ENCODE peak calls at places on chromosomes 3 and 15, in six cellular contexts. S, Y, M, X, Q and P are unnamed samples.

GRCh38 chr3:58581328-58582091 is 4.3 kb upstream of the FAM107A start:
- DNase-seq in M (no peak), Y (peak), Q (no peak), S (no peak), X (no peak), P (no peak)

GRCh38 chr3:135416182-135416581 is 549.3 kb upstream of the PPP2R3A start:
- DNase-seq in Q (no peak), X (no peak), M (no peak), S (no peak), Y (no peak), P (no peak)

GRCh38 chr3:178060406-178060805 is 475.8 kb upstream of the KCNMB2 start:
- DNase-seq in S (no peak), X (no peak), Y (no peak), M (peak), Q (no peak), P (no peak)

GRCh38 chr3:177620073-177620472 is 422.8 kb upstream of the TBL1XR1 start:
- DNase-seq in S (no peak), Q (no peak), X (no peak), Y (no peak), M (no peak), P (no peak)

GRCh38 chr3:118408431-118408830 is 626.2 kb downstream of the IGSF11 start:
- DNase-seq in Q (no peak), X (no peak), Y (no peak), M (no peak), S (no peak), P (no peak)

GRCh38 chr3:86051058-86051457 is 939.9 kb downstream of the VGLL3 start:
- DNase-seq in X (no peak), M (no peak), S (no peak), Q (no peak), Y (no peak), P (no peak)

GRCh38 chr3:18740631-18741583 is 315.8 kb upstream of the SATB1 start:
- DNase-seq in Q (no peak), X (no peak), M (no peak), Y (no peak), S (peak), P (peak)

GRCh38 chr3:47604145-47604544 is 25.5 kb upstream of the CSPG5 start:
- DNase-seq in S (no peak), Y (no peak), M (no peak), X (no peak), Q (no peak), P (no peak)

GRCh38 chr3:39541917-39542329 is 74.4 kb downstream of the MOBP start:
- DNase-seq in X (no peak), Q (no peak), M (peak), S (no peak), Y (peak), P (no peak)

GRCh38 chr3:49017978-49018706 is at the start of gene DALRD3:
- DNase-seq in Q (peak), X (peak), Y (peak), S (no peak), M (peak), P (no peak)

GRCh38 chr15:57537072-57537471 is 54.6 kb upstream of the MYZAP start:
- DNase-seq in Q (no peak), Y (peak), X (no peak), M (peak), S (no peak), P (no peak)

GRCh38 chr3:182248349-182248880 is 536.7 kb downstream of the SOX2 start:
- DNase-seq in Q (peak), Y (no peak), S (no peak), X (no peak), M (no peak), P (no peak)

GRCh38 chr3:49841126-49841525 is 15.2 kb downstream of the TRAIP start:
- DNase-seq in M (no peak), S (no peak), X (peak), Y (peak), Q (peak), P (no peak)

GRCh38 chr3:149277338-149277813 is 55.7 kb upstream of the CP start:
- DNase-seq in Q (peak), M (peak), Y (no peak), X (no peak), S (no peak), P (no peak)

GRCh38 chr3:39147711-39148115 is 5.7 kb downstream of the CSRNP1 start:
- DNase-seq in Q (peak), S (no peak), Y (no peak), M (peak), X (no peak), P (no peak)

GRCh38 chr15:70170096-70170699 is 72.5 kb upstream of the TLE3 start:
- DNase-seq in Q (no peak), Y (no peak), S (no peak), M (no peak), X (no peak), P (no peak)

GRCh38 chr15:39171944-39172368 is 408.9 kb upstream of the THBS1 start:
- DNase-seq in X (peak), S (no peak), Y (peak), M (peak), Q (peak), P (peak)

GRCh38 chr3:156158656-156159295 is 38.4 kb downstream of the KCNAB1 start:
- DNase-seq in Y (no peak), X (no peak), Q (no peak), S (no peak), M (no peak), P (no peak)

GRCh38 chr3:57948782-57949242 is 59.4 kb upstream of the FLNB start:
- DNase-seq in Q (no peak), S (no peak), X (no peak), M (no peak), Y (no peak), P (no peak)

GRCh38 chr15:59099162-59099685 is 5.7 kb upstream of the CCNB2 start:
- DNase-seq in S (no peak), Q (no peak), X (no peak), Y (no peak), M (no peak), P (no peak)

GRCh38 chr3:154398084-154398967 is 31.7 kb downstream of the GPR149 start:
- DNase-seq in S (no peak), Y (no peak), M (no peak), Q (no peak), X (no peak), P (no peak)

GRCh38 chr15:78660584-78660983 is 19.6 kb upstream of the CHRNB4 start:
- DNase-seq in X (no peak), M (no peak), S (no peak), Q (no peak), Y (no peak), P (no peak)

GRCh38 chr3:159839561-159840379 is 148.9 kb upstream of the IL12A start:
- DNase-seq in M (no peak), X (peak), S (no peak), Y (peak), Q (no peak), P (no peak)

GRCh38 chr15:38260077-38260476 is 7.4 kb downstream of the SPRED1 start:
- DNase-seq in S (no peak), M (peak), Y (peak), Q (no peak), X (no peak), P (no peak)

GRCh38 chr3:99825239-99825638 is 7.6 kb downstream of the CMSS1 start:
- DNase-seq in S (no peak), M (peak), Q (no peak), X (no peak), Y (no peak), P (no peak)

GRCh38 chr3:112807685-112808084 is 39.0 kb downstream of the CD200R1L start:
- DNase-seq in X (no peak), Q (no peak), Y (no peak), S (no peak), M (no peak), P (no peak)

GRCh38 chr3:138875754-138876664 is 41.3 kb upstream of the PIK3CB start:
- DNase-seq in Y (no peak), M (no peak), S (no peak), X (no peak), Q (no peak), P (no peak)

GRCh38 chr3:37435572-37435971 is 261.2 kb upstream of the LRRFIP2 start:
- DNase-seq in S (no peak), M (no peak), Q (no peak), X (peak), Y (no peak), P (no peak)
- TF ChIP-seq CTCF in S (no peak), M (no peak), Q (no peak), X (no peak), Y (no peak), P (no peak)

GRCh38 chr3:127171320-127171719 is 21.6 kb upstream of the PRR23E start:
- DNase-seq in S (no peak), Q (no peak), X (no peak), M (no peak), Y (no peak), P (no peak)

GRCh38 chr3:127172211-127172610 is 20.7 kb upstream of the PRR23E start:
- DNase-seq in M (no peak), Q (no peak), Y (no peak), X (no peak), S (no peak), P (no peak)

GRCh38 chr3:127172670-127173515 is 20.0 kb upstream of the PRR23E start:
- DNase-seq in X (no peak), Q (peak), S (no peak), Y (no peak), M (peak), P (no peak)

GRCh38 chr3:127171721-127172120 is 21.2 kb upstream of the PRR23E start:
- DNase-seq in S (no peak), X (no peak), M (no peak), Q (no peak), Y (no peak), P (no peak)

DNA sequence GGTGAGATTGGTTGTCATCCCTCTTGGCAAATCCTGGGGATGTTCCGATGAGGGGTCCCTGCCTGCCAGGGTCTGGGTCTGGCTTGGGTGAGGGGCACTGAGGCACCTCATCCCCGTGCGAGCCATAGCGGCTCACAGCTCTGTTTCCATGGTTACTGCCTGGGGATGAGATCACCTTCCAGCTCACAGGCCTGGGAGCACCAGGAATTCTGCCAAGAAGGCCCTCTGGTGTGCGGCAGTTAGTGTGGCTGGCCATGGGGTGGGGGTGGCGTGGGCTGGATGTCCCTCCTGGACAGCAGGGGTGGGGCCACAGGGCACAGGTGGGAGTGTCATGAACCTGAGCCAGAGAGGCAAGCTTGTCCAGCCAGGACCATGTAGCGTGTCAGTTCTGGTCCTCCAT is 22.1 kb upstream of the PRR23E start:
- DNase-seq in Q (peak), M (peak), X (no peak), Y (peak), S (no peak), P (no peak)
- TF ChIP-seq CTCF in Q (no peak), M (no peak), X (no peak), Y (no peak), S (no peak), P (no peak)

DNA sequence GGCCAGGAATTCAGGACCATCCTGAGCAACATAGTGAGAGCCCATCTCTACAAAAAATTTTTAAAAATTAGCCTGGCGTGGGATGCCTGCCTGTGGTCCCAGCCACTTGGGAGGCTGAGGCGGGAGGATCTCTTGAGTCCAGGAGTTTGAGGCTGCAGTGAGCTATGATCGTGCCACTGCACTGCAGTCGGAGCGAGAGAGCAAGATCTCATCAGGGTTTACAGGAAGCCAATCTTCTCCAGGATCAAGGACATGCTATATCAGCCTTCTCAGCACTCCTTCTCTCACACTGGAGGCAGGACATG is 451 bp upstream of the STOML1 start:
- DNase-seq in S (no peak), M (no peak), Y (no peak), X (no peak), Q (no peak), P (no peak)
- TF ChIP-seq CTCF in S (peak), M (no peak), Y (no peak), X (no peak), Q (no peak), P (peak)

GRCh38 chr15:31096563-31096962 is 5.0 kb downstream of the TRPM1 start:
- DNase-seq in X (no peak), M (no peak), Y (no peak), Q (no peak), S (no peak), P (no peak)
- TF ChIP-seq CTCF in X (no peak), M (no peak), Y (no peak), Q (no peak), S (no peak), P (no peak)

GRCh38 chr15:25874379-25874778 is 11.3 kb upstream of the ATP10A start:
- DNase-seq in Y (no peak), S (no peak), Q (no peak), M (no peak), X (no peak), P (no peak)

GRCh38 chr15:25869696-25870095 is 6.6 kb upstream of the ATP10A start:
- DNase-seq in Q (no peak), S (no peak), X (no peak), M (no peak), Y (no peak), P (no peak)

GRCh38 chr15:25870899-25871298 is 7.8 kb upstream of the ATP10A start:
- DNase-seq in Q (no peak), X (no peak), S (no peak), M (no peak), Y (no peak), P (no peak)

GRCh38 chr15:25875551-25875950 is 12.4 kb upstream of the ATP10A start:
- DNase-seq in S (no peak), X (no peak), M (no peak), Y (no peak), Q (no peak), P (no peak)

DNA sequence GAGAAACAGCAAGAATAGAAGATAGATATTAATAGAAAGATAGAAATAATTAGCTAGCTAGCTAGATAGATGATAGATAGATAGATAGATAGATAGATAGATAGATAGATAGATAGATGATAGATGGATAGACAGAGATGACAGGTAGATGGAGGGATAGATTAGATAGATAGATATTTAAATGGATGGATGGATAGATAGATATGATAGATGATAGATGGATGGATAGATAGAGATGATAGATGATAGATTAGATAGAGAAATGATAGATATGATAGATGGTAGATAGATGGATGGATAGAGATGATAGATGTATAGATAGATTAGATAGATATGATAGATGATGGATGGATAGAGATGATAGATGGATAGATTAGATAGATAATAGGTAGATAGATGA is 8.3 kb upstream of the ATP10A start:
- DNase-seq in X (no peak), M (no peak), Q (no peak), S (no peak), Y (no peak), P (no peak)
- TF ChIP-seq CTCF in X (no peak), M (no peak), Q (no peak), S (no peak), Y (no peak), P (no peak)

GRCh38 chr15:76193934-76194333 is 117.3 kb downstream of the ETFA start:
- DNase-seq in X (no peak), Q (no peak), S (no peak), M (no peak), Y (no peak), P (no peak)

GRCh38 chr15:76190767-76191538 is 120.3 kb downstream of the ETFA start:
- DNase-seq in Y (peak), M (peak), S (peak), X (peak), Q (peak), P (no peak)

GRCh38 chr15:76192715-76193114 is 118.6 kb downstream of the ETFA start:
- DNase-seq in Q (no peak), M (no peak), X (no peak), Y (no peak), S (no peak), P (no peak)

GRCh38 chr15:76190070-76190564 is 121.2 kb downstream of the ETFA start:
- DNase-seq in M (no peak), Q (no peak), S (no peak), Y (no peak), X (no peak), P (no peak)

DNA sequence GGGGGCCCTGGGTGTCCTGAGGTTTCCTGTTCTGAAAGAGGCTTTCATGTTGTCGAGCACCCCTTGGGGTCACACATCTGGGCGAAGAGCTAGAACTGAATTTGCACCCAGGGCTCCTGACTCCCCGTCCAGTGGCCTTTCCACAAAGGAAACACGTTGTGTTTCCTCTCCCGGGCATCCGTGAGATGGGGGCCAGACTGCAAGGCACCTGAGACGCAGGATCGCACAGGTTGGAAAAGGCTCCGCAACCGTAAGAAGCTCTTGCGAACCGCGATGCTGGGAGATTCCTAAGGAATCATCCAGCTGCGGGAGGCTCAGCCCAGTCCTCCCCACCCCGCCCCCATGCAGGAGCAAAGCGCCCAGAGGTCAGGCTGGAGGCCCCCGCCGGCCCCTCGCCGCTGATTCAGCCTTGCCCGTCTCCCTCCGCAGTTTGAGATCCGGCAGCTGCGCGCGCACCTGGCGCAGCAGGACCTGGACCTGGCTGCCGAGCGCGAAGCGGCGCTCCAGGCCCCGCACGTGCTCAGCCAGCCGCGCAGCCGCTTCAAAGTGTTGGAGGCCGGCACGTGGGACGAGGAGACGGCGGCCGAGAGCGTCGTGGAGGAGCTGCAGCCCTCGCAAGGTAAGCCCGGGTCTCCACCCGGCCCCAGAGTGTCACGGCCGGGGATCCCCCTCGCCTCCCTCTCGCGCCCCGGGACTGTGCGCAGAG is 119.6 kb downstream of the ETFA start:
- DNase-seq in S (no peak), Q (no peak), X (no peak), Y (no peak), M (no peak), P (no peak)
- TF ChIP-seq CTCF in S (no peak), Q (no peak), X (no peak), Y (no peak), M (no peak), P (no peak)

DNA sequence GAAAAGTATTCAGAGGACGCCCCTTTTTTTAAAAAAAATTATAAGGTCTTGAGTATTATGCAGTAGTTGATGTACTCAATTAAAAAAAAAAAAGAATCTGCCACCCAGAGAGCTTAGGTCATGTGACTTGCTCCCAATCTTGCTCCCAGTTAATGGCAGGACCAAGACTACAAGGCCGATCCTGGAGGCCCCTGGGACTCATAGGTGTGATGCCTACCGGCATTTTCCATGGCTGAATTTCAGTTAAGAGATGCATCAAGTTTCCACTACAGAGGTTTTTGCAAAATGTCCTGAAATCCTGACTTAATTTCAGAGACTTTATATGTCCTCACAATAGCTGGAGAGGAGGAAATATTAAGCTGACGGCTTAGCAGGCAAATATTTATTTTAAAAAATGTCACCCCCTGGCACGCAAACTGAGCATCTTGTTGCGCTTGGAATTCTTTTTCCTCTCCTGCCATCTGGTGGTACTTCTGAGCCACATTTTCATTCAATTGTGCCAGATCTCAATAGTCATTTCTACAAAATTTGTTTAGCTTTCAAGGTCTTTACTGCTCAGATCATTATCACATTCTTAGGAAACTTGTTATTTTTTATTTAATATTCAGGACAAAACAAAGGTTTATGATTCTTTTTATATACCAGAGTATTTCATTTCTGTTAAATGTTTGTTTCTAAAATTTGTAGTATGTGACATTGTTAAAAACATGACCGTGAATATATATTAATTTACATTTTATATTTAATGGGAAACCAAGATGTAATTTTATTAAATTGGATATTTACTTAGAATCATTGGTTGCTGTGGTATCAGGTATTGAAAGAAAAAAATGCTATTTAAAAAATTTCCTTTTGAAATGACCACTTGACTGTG is 189.1 kb upstream of the THRB start:
- DNase-seq in Y (peak), S (no peak), Q (peak), X (no peak), M (peak), P (no peak)
- TF ChIP-seq CTCF in Y (peak), S (no peak), Q (peak), X (no peak), M (peak), P (peak)

GRCh38 chr3:207973-208372 is 11.4 kb downstream of the CHL1 start:
- DNase-seq in Y (no peak), S (no peak), Q (no peak), X (no peak), M (no peak), P (no peak)
- TF ChIP-seq CTCF in Y (peak), S (no peak), Q (no peak), X (no peak), M (no peak), P (no peak)

DNA sequence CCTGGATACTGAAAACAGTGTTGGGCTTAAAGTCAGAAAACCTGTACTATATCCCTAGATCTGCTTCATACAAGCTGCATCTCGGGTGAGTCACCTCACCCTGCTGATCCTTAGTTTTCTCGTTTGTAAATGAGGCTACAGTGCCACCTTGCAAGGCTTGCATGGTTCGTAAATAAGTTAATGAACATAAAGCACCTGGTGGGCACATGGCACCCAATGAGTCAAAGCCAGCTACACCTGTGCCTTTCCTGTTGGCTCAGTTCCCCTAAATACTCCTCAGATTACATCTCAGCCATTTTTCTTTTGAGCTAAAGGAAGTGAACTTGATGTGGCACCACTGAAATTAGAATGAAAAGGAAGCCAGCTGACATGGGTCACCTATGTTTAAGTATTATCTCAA is 26.5 kb downstream of the RTP1 start:
- DNase-seq in Q (peak), X (no peak), Y (no peak), M (peak), S (no peak), P (no peak)
- TF ChIP-seq CTCF in Q (no peak), X (no peak), Y (no peak), M (no peak), S (no peak), P (no peak)